ENCODE peak calls at places on chromosome 17, in eight cellular contexts. T is osteocyte; W is cardiac fibroblast; P is CD4-positive, alpha-beta T cell; X is omental fat pad; D is activated CD8-positive, alpha-beta T cell treated with anti-CD3 and anti-CD28 coated beads for 36 hours; C is psoas muscle; E is AG09309. V is an unnamed sample.
A peak's percentile ranks its signal among the peaks of the same experiment; 100 is the strongest.

GRCh38 chr17:72173475-72174116 is 52.8 kb downstream of the SOX9 start:
- DNase-seq in T (no peak), W (no peak), P (no peak), X (no peak), D (no peak), C (no peak), E (no peak), V (no peak)

GRCh38 chr17:30267625-30268024 is 24.1 kb downstream of the BLMH start:
- DNase-seq in T (no peak), W (peak; percentile 37), P (no peak), X (no peak), D (no peak), C (no peak), E (no peak), V (no peak)

GRCh38 chr17:32264140-32264799 is 1.4 kb upstream of the RHBDL3 start:
- DNase-seq in T (no peak), W (no peak), P (no peak), X (no peak), D (no peak), C (no peak), E (no peak), V (no peak)

GRCh38 chr17:7707446-7707845 is 2.4 kb downstream of the EFNB3 start:
- DNase-seq in T (no peak), W (no peak), P (no peak), X (no peak), D (no peak), C (no peak), E (no peak), V (no peak)

GRCh38 chr17:73092518-73093135 is at the start of gene SLC39A11:
- DNase-seq in T (peak; percentile 96), W (peak; percentile 95), P (peak; percentile 83), X (peak; percentile 69), D (peak; percentile 93), C (peak; percentile 95), E (peak; percentile 75), V (peak; percentile 90)

GRCh38 chr17:40363480-40363838 is 1.1 kb downstream of the GJD3 start:
- DNase-seq in T (no peak), W (no peak), P (no peak), X (no peak), D (no peak), C (no peak), E (no peak), V (no peak)

GRCh38 chr17:43873815-43874214 is 26.8 kb downstream of the CD300LG start:
- DNase-seq in T (no peak), W (no peak), P (no peak), X (no peak), D (no peak), C (no peak), E (no peak), V (no peak)

GRCh38 chr17:36205637-36206458 is 5.0 kb upstream of the CCL4L2 start:
- DNase-seq in T (no peak), W (no peak), P (no peak), X (no peak), D (no peak), C (no peak), E (no peak), V (no peak)

GRCh38 chr17:21452377-21453143 is 76.4 kb downstream of the KCNJ12 start:
- DNase-seq in T (peak; percentile 83), W (peak; percentile 84), P (no peak), X (no peak), D (peak; percentile 54), C (peak; percentile 52), E (peak; percentile 4), V (no peak)

GRCh38 chr17:1912146-1912545 is 82.3 kb downstream of the RPA1 start:
- DNase-seq in T (no peak), W (no peak), P (no peak), X (no peak), D (no peak), C (no peak), E (no peak), V (no peak)

GRCh38 chr17:5558815-5559785 is 25.2 kb downstream of the NLRP1 start:
- DNase-seq in T (peak; percentile 72), W (no peak), P (no peak), X (no peak), D (no peak), C (no peak), E (no peak), V (no peak)

GRCh38 chr17:58200024-58200633 is 7.6 kb downstream of the EPX start:
- DNase-seq in T (no peak), W (peak; percentile 35), P (peak; percentile 28), X (no peak), D (peak; percentile 74), C (no peak), E (no peak), V (peak; percentile 63)

GRCh38 chr17:13031718-13032350 is 14.0 kb upstream of the ELAC2 start:
- DNase-seq in T (no peak), W (peak; percentile 74), P (peak; percentile 15), X (peak; percentile 41), D (peak; percentile 65), C (peak; percentile 44), E (no peak), V (peak; percentile 64)

GRCh38 chr17:65229596-65229995 is 92.4 kb downstream of the RGS9 start:
- DNase-seq in T (no peak), W (no peak), P (no peak), X (no peak), D (peak; percentile 14), C (no peak), E (no peak), V (no peak)

GRCh38 chr17:65228734-65229390 is 91.7 kb downstream of the RGS9 start:
- DNase-seq in T (no peak), W (peak; percentile 88), P (peak; percentile 4), X (no peak), D (peak; percentile 78), C (no peak), E (peak; percentile 58), V (peak; percentile 70)

GRCh38 chr17:65230040-65230439 is 92.9 kb downstream of the RGS9 start:
- DNase-seq in T (no peak), W (no peak), P (no peak), X (no peak), D (peak; percentile 18), C (no peak), E (no peak), V (no peak)

GRCh38 chr17:65231086-65231485 is 93.9 kb downstream of the RGS9 start:
- DNase-seq in T (no peak), W (no peak), P (no peak), X (no peak), D (no peak), C (no peak), E (no peak), V (no peak)

DNA sequence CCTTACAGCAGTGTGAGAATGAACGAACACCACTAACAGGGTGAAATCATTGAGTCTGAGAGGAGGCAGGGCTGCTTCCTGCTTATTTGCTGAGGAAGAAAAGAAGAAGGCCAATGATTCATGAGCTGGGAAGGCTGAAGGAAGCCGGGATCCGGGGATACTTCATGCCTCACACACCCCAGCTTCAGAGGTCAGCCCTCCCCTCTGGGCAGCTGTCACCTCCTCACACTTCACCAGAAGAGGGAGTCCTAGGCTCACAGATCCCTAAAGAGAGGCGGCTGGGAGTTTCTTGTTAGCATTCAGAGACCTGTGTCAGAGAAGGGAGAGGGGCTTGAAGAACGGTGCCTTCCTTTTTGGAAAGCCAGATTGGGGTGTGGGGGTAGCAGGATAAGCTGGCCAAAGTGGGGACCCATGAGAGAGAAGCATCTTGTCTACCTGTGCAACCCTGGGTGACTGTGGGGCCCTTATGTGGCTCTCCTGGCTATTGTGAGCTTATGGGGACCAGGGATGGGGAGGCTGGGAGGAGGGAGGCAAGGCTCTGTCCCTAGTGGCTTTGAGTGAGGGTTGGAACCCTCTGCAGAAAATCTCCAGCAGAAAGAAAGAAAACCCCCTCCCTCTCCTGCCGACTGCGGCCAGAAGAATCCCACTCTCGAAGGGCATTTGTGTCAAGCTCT is 94.6 kb downstream of the RGS9 start:
- DNase-seq in T (peak; percentile 87), W (peak; percentile 87), P (peak; percentile 5), X (no peak), D (peak; percentile 66), C (no peak), E (peak; percentile 67), V (peak; percentile 78)
- TF ChIP-seq CTCF in T (peak; percentile 88), W (peak; percentile 85), P (peak; percentile 41), X (peak; percentile 37), D (peak; percentile 68), C (peak; percentile 58), E (peak; percentile 89), V (peak; percentile 79)

DNA sequence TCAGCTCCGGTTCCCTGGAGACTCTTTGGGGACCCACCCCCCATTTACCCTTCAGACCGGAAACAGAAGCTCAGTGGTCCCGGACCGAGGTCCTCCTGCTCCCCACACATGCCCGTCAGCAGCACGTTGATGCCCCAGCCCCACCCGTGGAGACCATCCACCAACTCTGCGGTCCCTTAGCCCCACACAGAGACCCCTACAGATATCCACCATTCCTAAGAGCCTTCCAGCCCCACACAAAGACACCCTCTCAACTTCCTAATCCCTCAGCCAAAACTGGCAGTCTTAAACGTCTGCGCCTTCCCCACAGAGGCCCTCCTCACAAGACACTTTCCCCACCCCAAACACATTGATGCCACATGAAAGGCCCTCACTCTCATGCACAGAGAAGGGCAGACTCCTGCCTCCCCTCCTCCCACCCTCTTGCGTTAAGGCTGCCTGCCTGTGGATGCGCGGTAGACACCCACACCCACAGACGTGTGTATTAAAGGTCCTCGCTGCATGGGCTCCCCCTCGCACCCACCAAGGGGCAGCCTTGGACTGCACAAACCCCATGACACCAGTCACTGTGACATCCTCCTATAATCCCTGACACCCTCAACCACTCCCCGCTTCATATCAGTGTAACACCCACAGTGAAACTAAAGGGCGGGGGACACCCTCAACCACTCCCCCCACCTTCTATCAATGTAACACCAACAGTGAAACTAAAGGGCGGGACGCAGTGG is 58.2 kb upstream of the RPH3AL start:
- DNase-seq in T (no peak), W (peak; percentile 11), P (peak; percentile 70), X (no peak), D (peak; percentile 85), C (no peak), E (no peak), V (no peak)
- TF ChIP-seq CTCF in T (no peak), W (no peak), P (no peak), X (no peak), D (no peak), C (no peak), E (peak; percentile 18), V (no peak)

GRCh38 chr17:627051-627450 is 87.6 kb downstream of the VPS53 start:
- DNase-seq in T (no peak), W (no peak), P (no peak), X (no peak), D (no peak), C (no peak), E (no peak), V (no peak)
- TF ChIP-seq CTCF in T (no peak), W (no peak), P (no peak), X (no peak), D (no peak), C (no peak), E (no peak), V (no peak)

DNA sequence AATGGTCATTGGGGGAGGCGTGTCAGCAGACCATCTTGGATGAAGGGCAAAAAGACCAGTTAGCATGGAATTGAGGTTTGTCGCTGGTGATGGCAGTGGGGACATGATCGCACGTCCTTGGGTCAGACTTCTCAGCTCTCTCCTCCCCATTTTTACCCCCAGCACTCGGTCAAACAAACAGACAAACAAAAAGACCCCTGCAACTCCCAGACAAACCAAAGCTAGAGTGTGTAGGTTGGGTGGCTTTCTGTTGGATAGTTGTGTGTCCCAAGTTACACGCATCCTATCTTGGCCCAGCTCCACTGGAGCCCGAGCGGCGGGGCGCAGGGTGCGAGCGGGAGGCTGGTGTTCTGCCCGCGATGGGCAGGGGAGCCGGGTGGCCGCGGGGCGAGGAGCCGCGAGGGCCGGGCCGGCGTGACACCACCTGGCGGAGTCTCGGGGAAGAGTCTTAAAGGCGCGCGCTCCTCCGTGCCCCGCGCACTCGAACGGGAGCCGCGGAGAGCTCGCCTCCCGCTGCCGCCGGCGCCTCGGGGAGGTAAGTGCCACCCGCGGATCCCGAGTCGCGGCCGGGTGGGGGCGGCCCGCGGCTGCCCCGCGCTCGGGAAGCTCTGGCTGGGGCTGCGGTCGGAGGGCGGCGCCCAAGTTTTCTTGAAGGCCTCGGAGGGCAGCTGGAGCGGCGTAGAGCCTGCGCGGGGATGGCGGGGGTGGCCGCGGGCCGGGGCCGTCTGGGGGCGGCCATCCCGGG is 18.5 kb upstream of the NTN1 start:
- DNase-seq in T (no peak), W (no peak), P (no peak), X (no peak), D (peak; percentile 41), C (peak; percentile 27), E (no peak), V (peak; percentile 77)
- TF ChIP-seq CTCF in T (peak; percentile 42), W (no peak), P (no peak), X (no peak), D (peak; percentile 47), C (no peak), E (no peak), V (no peak)

V was measured in GM20000.